ENCODE peak calls at places on chromosome 17, in six cellular contexts. J is cardiac septum, C is RWPE1, Z is WTC11, R is fibroblast of pulmonary artery, K is astrocyte of the hippocampus. P is an unnamed sample.

GRCh38 chr17:67496286-67496685 is 119.2 kb downstream of the PITPNC1 start:
- DNase-seq in J (no peak), C (no peak), Z (no peak), R (no peak), K (no peak), P (no peak)

GRCh38 chr17:35541434-35541833 is 4.0 kb upstream of the SLFN12L start:
- DNase-seq in J (no peak), C (no peak), Z (no peak), R (no peak), K (no peak), P (no peak)

GRCh38 chr17:75822119-75822799 is 21.9 kb downstream of the UNC13D start:
- DNase-seq in J (no peak), C (no peak), Z (no peak), R (no peak), K (no peak), P (no peak)

GRCh38 chr17:67920212-67920611 is 76.1 kb downstream of the C17orf58 start:
- DNase-seq in J (no peak), C (no peak), Z (no peak), R (no peak), K (no peak), P (no peak)

GRCh38 chr17:75205037-75205792 is at the start of gene NUP85:
- DNase-seq in J (peak), C (peak), Z (peak), R (peak), K (peak), P (peak)

GRCh38 chr17:64057701-64058263 is 37.3 kb upstream of the ICAM2 start:
- DNase-seq in J (no peak), C (no peak), Z (no peak), R (no peak), K (no peak), P (no peak)

GRCh38 chr17:50668025-50668837 is 33.5 kb downstream of the ABCC3 start:
- DNase-seq in J (no peak), C (peak), Z (no peak), R (peak), K (peak), P (peak)

GRCh38 chr17:42623732-42624596 is 14.5 kb downstream of the TUBG1 start:
- DNase-seq in J (no peak), C (peak), Z (no peak), R (peak), K (peak), P (no peak)

GRCh38 chr17:16927641-16928321 is 44.1 kb downstream of the TNFRSF13B start:
- DNase-seq in J (peak), C (no peak), Z (peak), R (no peak), K (no peak), P (no peak)

GRCh38 chr17:2259769-2260536 is 43.6 kb downstream of the SMG6 start:
- DNase-seq in J (no peak), C (no peak), Z (no peak), R (peak), K (peak), P (peak)

GRCh38 chr17:8914554-8914953 is 47.1 kb upstream of the PIK3R6 start:
- DNase-seq in J (no peak), C (no peak), Z (no peak), R (no peak), K (no peak), P (no peak)

GRCh38 chr17:28846231-28846630 is 3.6 kb upstream of the FAM222B start:
- DNase-seq in J (peak), C (no peak), Z (no peak), R (no peak), K (no peak), P (no peak)

GRCh38 chr17:77095461-77095860 is 45.3 kb upstream of the SEC14L1 start:
- DNase-seq in J (no peak), C (no peak), Z (no peak), R (no peak), K (no peak), P (no peak)

GRCh38 chr17:40605301-40605700 is 40.0 kb upstream of the CCR7 start:
- DNase-seq in J (no peak), C (no peak), Z (no peak), R (no peak), K (no peak), P (no peak)

GRCh38 chr17:63150994-63151464 is 185.0 kb downstream of the TANC2 start:
- DNase-seq in J (no peak), C (no peak), Z (no peak), R (peak), K (peak), P (no peak)

GRCh38 chr17:42937712-42938596 is 26.3 kb downstream of the AARSD1 start:
- DNase-seq in J (no peak), C (peak), Z (peak), R (peak), K (peak), P (peak)

GRCh38 chr17:13099079-13099478 is 81.3 kb upstream of the ELAC2 start:
- DNase-seq in J (no peak), C (no peak), Z (no peak), R (no peak), K (no peak), P (no peak)

GRCh38 chr17:8611671-8612298 is 18.7 kb downstream of the MYH10 start:
- DNase-seq in J (no peak), C (no peak), Z (no peak), R (peak), K (peak), P (peak)

GRCh38 chr17:59427996-59428395 is 96.5 kb downstream of the YPEL2 start:
- DNase-seq in J (no peak), C (no peak), Z (no peak), R (peak), K (peak), P (peak)

GRCh38 chr17:6556121-6557039 is at the start of gene PITPNM3:
- DNase-seq in J (no peak), C (peak), Z (peak), R (no peak), K (peak), P (peak)

GRCh38 chr17:44865921-44866320 is 18.2 kb downstream of the HIGD1B start:
- DNase-seq in J (peak), C (no peak), Z (no peak), R (no peak), K (no peak), P (peak)

GRCh38 chr17:1625507-1626080 is 3.0 kb downstream of the SLC43A2 start:
- DNase-seq in J (no peak), C (no peak), Z (no peak), R (no peak), K (no peak), P (no peak)

GRCh38 chr17:58710948-58711552 is 18.6 kb downstream of the RAD51C start:
- DNase-seq in J (no peak), C (peak), Z (peak), R (peak), K (peak), P (peak)

GRCh38 chr17:47895254-47895855 is 681 bp upstream of the SP2 start:
- DNase-seq in J (no peak), C (no peak), Z (no peak), R (peak), K (no peak), P (peak)

GRCh38 chr17:73308017-73308823 is 3.6 kb downstream of the CDC42EP4 start:
- DNase-seq in J (peak), C (peak), Z (no peak), R (peak), K (peak), P (peak)

GRCh38 chr17:75516619-75517276 is 420 bp downstream of the TSEN54 start:
- DNase-seq in J (no peak), C (no peak), Z (peak), R (no peak), K (peak), P (no peak)

GRCh38 chr17:69179227-69179952 is 37.7 kb upstream of the ABCA6 start:
- DNase-seq in J (no peak), C (peak), Z (no peak), R (peak), K (peak), P (peak)

GRCh38 chr17:43669971-43670644 is 8.4 kb upstream of the MEOX1 start:
- DNase-seq in J (no peak), C (no peak), Z (peak), R (no peak), K (peak), P (no peak)

GRCh38 chr17:39618252-39618913 is 8.4 kb upstream of the PPP1R1B start:
- DNase-seq in J (no peak), C (peak), Z (no peak), R (no peak), K (peak), P (peak)

GRCh38 chr17:61410100-61410551 is 10.5 kb downstream of the TBX2 start:
- DNase-seq in J (peak), C (no peak), Z (no peak), R (no peak), K (no peak), P (no peak)

GRCh38 chr17:8120520-8121443 is 2.5 kb upstream of the ALOXE3 start:
- DNase-seq in J (no peak), C (peak), Z (peak), R (peak), K (peak), P (peak)

GRCh38 chr17:2243953-2244352 is 59.6 kb downstream of the SMG6 start:
- DNase-seq in J (no peak), C (no peak), Z (no peak), R (no peak), K (no peak), P (no peak)

GRCh38 chr17:13544292-13544691 is 57.4 kb downstream of the HS3ST3A1 start:
- DNase-seq in J (no peak), C (peak), Z (no peak), R (peak), K (peak), P (peak)

GRCh38 chr17:21304091-21304490 is 19.6 kb downstream of the MAP2K3 start:
- DNase-seq in J (peak), C (no peak), Z (no peak), R (no peak), K (no peak), P (peak)

P was measured in AG20443.